ENCODE peak calls at places on chromosomes 12 and 14, in five cellular contexts. H is NT2/D1, W is Kasumi-1, E is neuronal stem cell, O is T-helper 17 cell. J is an unnamed sample.

GRCh38 chr12:125403843-125404242 is 338.6 kb downstream of the AACS start:
- DNase-seq in H (no peak), E (no peak), W (no peak), O (no peak), J (no peak)

GRCh38 chr14:105529506-105530445 is 3.4 kb downstream of the TMEM121 start:
- DNase-seq in H (no peak), O (no peak), E (no peak), W (no peak), J (no peak)

GRCh38 chr12:112969547-112970306 is 8.6 kb upstream of the OAS2 start:
- DNase-seq in O (no peak), W (no peak), E (no peak), H (no peak), J (no peak)

GRCh38 chr12:89693639-89694202 is 14.9 kb downstream of the ATP2B1 start:
- DNase-seq in H (no peak), W (no peak), E (no peak), O (no peak), J (no peak)

GRCh38 chr14:77000340-77001235 is 27.9 kb downstream of the IRF2BPL start:
- DNase-seq in H (no peak), E (no peak), W (peak), O (no peak), J (peak)

GRCh38 chr14:99955826-99956455 is 109.3 kb upstream of the EVL start:
- DNase-seq in E (no peak), O (no peak), H (no peak), W (no peak), J (no peak)

GRCh38 chr12:90939382-90939781 is 15.6 kb downstream of the CCER1 start:
- DNase-seq in W (no peak), O (no peak), H (no peak), E (no peak), J (no peak)

GRCh38 chr12:94098466-94098865 is 49.9 kb upstream of the PLXNC1 start:
- DNase-seq in O (no peak), H (no peak), E (no peak), W (no peak), J (no peak)

GRCh38 chr12:101935769-101936741 is 58.7 kb downstream of the DRAM1 start:
- DNase-seq in W (no peak), O (no peak), E (no peak), H (no peak), J (no peak)

GRCh38 chr14:71554323-71554722 is 377.9 kb upstream of the RGS6 start:
- DNase-seq in H (no peak), O (no peak), E (no peak), W (no peak), J (no peak)

GRCh38 chr12:121576851-121577391 is 3.9 kb downstream of the KDM2B start:
- DNase-seq in E (peak), H (peak), O (no peak), W (peak), J (no peak)

GRCh38 chr14:64918216-64918615 is 4.0 kb downstream of the CHURC1 start:
- DNase-seq in H (no peak), W (no peak), O (no peak), E (no peak), J (no peak)

GRCh38 chr12:109842021-109842420 is 8.8 kb upstream of the TRPV4 start:
- DNase-seq in O (no peak), H (no peak), W (no peak), E (no peak), J (no peak)

GRCh38 chr14:74977901-74978385 is 22.5 kb upstream of the PGF start:
- DNase-seq in O (no peak), E (no peak), W (no peak), H (no peak), J (no peak)

GRCh38 chr14:63051301-63051700 is 6.0 kb upstream of the KCNH5 start:
- DNase-seq in H (no peak), E (no peak), O (no peak), W (no peak), J (no peak)

GRCh38 chr12:11907625-11908024 is 163.1 kb upstream of the BCL2L14 start:
- DNase-seq in H (no peak), W (no peak), O (no peak), E (no peak), J (no peak)

J was measured in pons.